ENCODE peak calls at places on chromosomes 6 and 20, in seven cellular contexts. P, O, Q, X, B, J and R are unnamed samples.

GRCh38 chr6:79269877-79270276 is 35.4 kb upstream of the HMGN3 start:
- DNase-seq in O (no peak), X (peak), B (peak), Q (no peak), P (peak), J (peak), R (no peak)

GRCh38 chr6:149464411-149464810 is 20.4 kb downstream of the ZC3H12D start:
- DNase-seq in X (no peak), O (no peak), Q (no peak), B (no peak), J (no peak), P (no peak), R (no peak)

GRCh38 chr6:40315055-40315454 is 272.1 kb downstream of the LRFN2 start:
- DNase-seq in J (no peak), P (no peak), B (no peak), X (no peak), Q (no peak), O (no peak), R (no peak)

GRCh38 chr6:111403388-111403787 is 79.6 kb downstream of the REV3L start:
- DNase-seq in O (no peak), J (no peak), Q (no peak), X (no peak), B (no peak), P (no peak), R (no peak)

GRCh38 chr20:56350842-56351241 is 7.9 kb upstream of the FAM210B start:
- DNase-seq in B (no peak), X (no peak), O (no peak), P (no peak), Q (no peak), J (no peak), R (no peak)

GRCh38 chr6:165571068-165571682 is 91.9 kb downstream of the PDE10A start:
- DNase-seq in O (no peak), X (no peak), J (peak), P (peak), Q (no peak), B (peak), R (no peak)

GRCh38 chr6:33271608-33272357 is at the start of the genes RPS18 and VPS52:
- DNase-seq in X (peak), Q (peak), B (peak), P (peak), O (peak), J (peak), R (peak)

GRCh38 chr6:154830771-154831170 is 97.6 kb downstream of the SCAF8 start:
- DNase-seq in P (no peak), Q (no peak), B (no peak), O (no peak), J (no peak), X (no peak), R (no peak)

GRCh38 chr6:132907915-132908314 is 93.5 kb downstream of the RPS12 start:
- DNase-seq in J (peak), P (peak), X (no peak), O (no peak), B (peak), Q (no peak), R (no peak)

GRCh38 chr20:34512266-34512954 is 3.8 kb upstream of the DYNLRB1 start:
- DNase-seq in X (no peak), B (no peak), P (peak), J (no peak), Q (no peak), O (no peak), R (no peak)

GRCh38 chr6:1386310-1386709 is 3.1 kb upstream of the FOXF2 start:
- DNase-seq in O (no peak), Q (no peak), B (no peak), P (no peak), X (no peak), J (no peak), R (no peak)

GRCh38 chr6:29477923-29478450 is 9.8 kb downstream of the MAS1L start:
- DNase-seq in J (no peak), O (no peak), P (no peak), Q (no peak), X (no peak), B (no peak), R (no peak)

GRCh38 chr6:91569071-91569470 is 982.2 kb upstream of the MAP3K7 start:
- DNase-seq in O (no peak), B (peak), Q (no peak), J (peak), P (no peak), X (no peak), R (no peak)

GRCh38 chr6:126170875-126171489 is 168.9 kb upstream of the CENPW start:
- DNase-seq in Q (no peak), P (peak), B (peak), J (no peak), O (no peak), X (no peak), R (no peak)

GRCh38 chr20:60715172-60715571 is 536.9 kb upstream of the CDH4 start:
- DNase-seq in X (no peak), O (no peak), P (no peak), J (no peak), B (no peak), Q (peak), R (no peak)

GRCh38 chr6:85404497-85405174 is 45.2 kb upstream of the NT5E start:
- DNase-seq in B (peak), J (peak), P (peak), X (peak), Q (no peak), O (no peak), R (no peak)

GRCh38 chr6:168353041-168353440 is 33.5 kb upstream of the DACT2 start:
- DNase-seq in B (no peak), O (no peak), X (no peak), Q (no peak), P (no peak), J (no peak), R (no peak)

GRCh38 chr6:169224185-169224695 is 29.4 kb downstream of the THBS2 start:
- DNase-seq in P (peak), O (peak), J (peak), B (peak), Q (no peak), X (peak), R (no peak)

GRCh38 chr6:35259946-35260626 is 551 bp downstream of the ZNF76 start:
- DNase-seq in P (peak), O (peak), J (no peak), Q (peak), X (no peak), B (peak), R (no peak)

GRCh38 chr6:14601490-14601889 is 483.9 kb downstream of the CD83 start:
- DNase-seq in P (no peak), Q (no peak), B (peak), O (no peak), J (no peak), X (no peak), R (no peak)

GRCh38 chr6:3795836-3796395 is 44.4 kb upstream of the PXDC1 start:
- DNase-seq in Q (no peak), B (no peak), J (no peak), O (no peak), P (no peak), X (no peak), R (no peak)

GRCh38 chr20:36499723-36500501 is 41.4 kb upstream of the MYL9 start:
- DNase-seq in O (no peak), X (no peak), B (no peak), J (peak), Q (no peak), P (peak), R (no peak)

GRCh38 chr20:38437796-38438195 is 2.7 kb upstream of the SNHG17 start:
- DNase-seq in Q (no peak), J (no peak), O (no peak), P (no peak), B (no peak), X (no peak), R (no peak)

GRCh38 chr20:13325796-13326340 is 104.8 kb downstream of the ISM1 start:
- DNase-seq in P (no peak), O (no peak), B (no peak), J (no peak), X (no peak), Q (no peak), R (no peak)

DNA sequence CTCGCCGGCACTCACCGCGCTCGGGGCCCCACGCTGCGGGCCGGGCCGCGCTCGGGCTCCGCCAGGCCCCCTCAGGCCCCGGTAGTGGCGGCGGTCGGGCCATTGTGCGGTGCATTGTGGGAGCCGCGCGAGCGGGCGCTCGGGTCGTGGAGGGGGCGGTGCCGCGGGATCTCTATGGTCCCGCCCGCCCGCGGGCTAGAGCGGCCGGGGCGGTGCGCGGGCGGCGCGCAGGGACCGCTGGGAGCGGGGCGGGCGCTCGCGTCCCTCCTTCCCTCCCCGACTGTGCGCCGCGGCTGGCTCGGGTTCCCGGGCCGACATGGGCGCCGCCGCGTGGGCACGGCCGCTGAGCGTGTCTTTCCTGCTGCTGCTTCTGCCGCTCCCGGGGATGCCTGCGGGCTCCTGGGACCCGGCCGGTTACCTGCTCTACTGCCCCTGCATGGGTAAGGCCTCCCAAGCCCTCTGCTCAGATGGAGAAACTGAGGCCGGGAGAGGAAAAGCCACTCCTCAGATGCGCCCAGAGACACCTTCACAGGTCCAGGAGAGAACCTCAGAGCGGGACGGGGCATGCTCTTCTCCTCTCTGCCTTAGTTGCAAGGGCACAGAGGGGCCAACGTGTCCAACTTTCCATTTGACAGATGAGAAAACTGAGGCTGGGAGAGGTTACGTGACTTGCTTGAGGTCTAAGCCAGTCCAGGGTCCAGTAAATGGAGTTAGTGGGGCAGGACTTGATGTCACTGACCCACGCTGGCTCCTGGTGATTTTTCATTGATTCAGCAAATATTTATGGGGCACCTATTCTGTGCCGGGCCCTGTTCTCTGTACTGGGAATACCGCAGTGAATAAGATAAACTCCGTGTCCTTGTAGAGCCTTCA is at the start of the genes PLAGL2 and POFUT1:
- DNase-seq in X (peak), O (peak), J (peak), Q (peak), P (peak), B (peak), R (peak)
- TF ChIP-seq CTCF in X (peak), O (no peak), J (no peak), Q (no peak), P (no peak), B (peak), R (peak)

GRCh38 chr20:25295386-25296093 is 47.7 kb downstream of the PYGB start:
- DNase-seq in J (no peak), B (peak), O (no peak), X (no peak), Q (no peak), P (no peak), R (no peak)

GRCh38 chr20:25294459-25295385 is 46.8 kb downstream of the PYGB start:
- DNase-seq in J (peak), B (no peak), P (peak), O (no peak), Q (peak), X (no peak), R (no peak)

GRCh38 chr20:25293910-25294458 is 46.1 kb downstream of the PYGB start:
- DNase-seq in O (no peak), P (no peak), J (no peak), Q (no peak), B (no peak), X (no peak), R (no peak)

GRCh38 chr20:25297141-25297905 is 49.4 kb downstream of the PYGB start:
- DNase-seq in O (no peak), B (no peak), J (no peak), P (no peak), X (no peak), Q (no peak), R (no peak)

GRCh38 chr20:25296094-25297093 is 48.5 kb downstream of the PYGB start:
- DNase-seq in X (no peak), B (no peak), P (peak), Q (peak), O (no peak), J (no peak), R (no peak)
- TF ChIP-seq CTCF in X (peak), B (peak), P (peak), Q (no peak), O (no peak), J (peak), R (peak)

GRCh38 chr6:107606407-107606806 is 116.5 kb downstream of the SOBP start:
- DNase-seq in B (no peak), O (no peak), P (no peak), Q (no peak), X (no peak), J (no peak), R (no peak)

GRCh38 chr6:107611060-107611824 is 121.3 kb downstream of the SOBP start:
- DNase-seq in X (no peak), J (peak), O (no peak), Q (no peak), P (peak), B (no peak), R (no peak)

GRCh38 chr6:107604549-107604948 is 114.6 kb downstream of the SOBP start:
- DNase-seq in O (no peak), J (no peak), B (peak), X (no peak), Q (peak), P (no peak), R (no peak)

GRCh38 chr6:107603029-107603428 is 113.1 kb downstream of the SOBP start:
- DNase-seq in X (no peak), O (no peak), Q (no peak), B (peak), J (no peak), P (no peak), R (no peak)

DNA sequence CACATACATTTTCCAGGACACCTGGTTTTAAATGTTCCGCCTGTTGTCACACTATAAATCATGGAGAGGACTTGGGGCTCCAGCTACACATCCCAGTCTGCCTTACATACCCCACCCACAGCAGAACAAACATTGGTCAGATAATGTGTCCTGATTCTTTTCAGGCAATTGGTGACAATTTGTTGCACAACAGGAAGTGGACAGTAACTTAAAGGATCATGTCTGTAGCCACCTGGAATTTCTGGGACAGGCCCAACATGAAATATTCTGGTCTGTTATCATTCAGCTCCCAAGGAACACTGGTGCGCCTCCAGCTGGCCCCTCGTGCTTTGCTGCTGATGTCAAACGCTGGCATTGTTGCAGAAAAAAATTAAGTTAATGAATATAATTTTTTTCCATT is 117.2 kb downstream of the SOBP start:
- DNase-seq in P (peak), J (no peak), Q (no peak), O (no peak), X (no peak), B (no peak), R (no peak)
- TF ChIP-seq CTCF in P (no peak), J (no peak), Q (no peak), O (no peak), X (no peak), B (no peak), R (no peak)

GRCh38 chr20:46255440-46256104 is 52.7 kb downstream of the CDH22 start:
- DNase-seq in P (peak), Q (no peak), O (peak), J (no peak), B (peak), X (no peak), R (peak)
- TF ChIP-seq CTCF in P (no peak), Q (no peak), O (no peak), J (no peak), B (no peak), X (no peak), R (no peak)

GRCh38 chr6:31597006-31597405 is 4.2 kb upstream of the NCR3 start:
- DNase-seq in J (peak), P (peak), B (no peak), X (no peak), Q (no peak), O (no peak), R (no peak)
- TF ChIP-seq CTCF in J (peak), P (peak), B (peak), X (peak), Q (peak), O (no peak), R (peak)

GRCh38 chr6:5287205-5287965 is 26.1 kb downstream of the FARS2 start:
- DNase-seq in J (peak), Q (no peak), P (peak), O (no peak), B (peak), X (peak), R (no peak)
- TF ChIP-seq CTCF in J (no peak), Q (no peak), P (no peak), O (no peak), B (no peak), X (no peak), R (no peak)